ENCODE peak calls at places on chromosomes 3 and 15, in seven cellular contexts. One of them, this sample, is unnamed.

GRCh38 chr3:28726840-28727239 is 378.2 kb upstream of the AZI2 start:
- DNase-seq in NCI-H1092 treated with DMSO at 0.1 percent for 48 hours: peak; percentile 41
- DNase-seq in CD8-positive, alpha-beta memory T cell: no peak
- DNase-seq in fibroblast of pulmonary artery: peak; percentile 47
- DNase-seq in transverse colon: peak; percentile 41
- DNase-seq in pancreas: peak; percentile 71
- DNase-seq in tibial nerve: peak; percentile 20
- DNase-seq in this sample: no peak

GRCh38 chr3:189937302-189938255 is 183.1 kb downstream of the P3H2 start:
- DNase-seq in pancreas: no peak
- DNase-seq in NCI-H1092 treated with DMSO at 0.1 percent for 48 hours: no peak
- DNase-seq in tibial nerve: no peak
- DNase-seq in CD8-positive, alpha-beta memory T cell: no peak
- DNase-seq in transverse colon: no peak
- DNase-seq in fibroblast of pulmonary artery: peak; percentile 70
- DNase-seq in this sample: no peak

GRCh38 chr3:198062068-198062465 is 102.0 kb downstream of the LMLN start:
- DNase-seq in pancreas: no peak
- DNase-seq in NCI-H1092 treated with DMSO at 0.1 percent for 48 hours: no peak
- DNase-seq in tibial nerve: no peak
- DNase-seq in CD8-positive, alpha-beta memory T cell: no peak
- DNase-seq in transverse colon: no peak
- DNase-seq in fibroblast of pulmonary artery: no peak
- DNase-seq in this sample: no peak

GRCh38 chr15:34102175-34102925 is 467 bp downstream of the PGBD4 start:
- DNase-seq in transverse colon: no peak
- DNase-seq in pancreas: no peak
- DNase-seq in CD8-positive, alpha-beta memory T cell: no peak
- DNase-seq in fibroblast of pulmonary artery: no peak
- DNase-seq in tibial nerve: no peak
- DNase-seq in NCI-H1092 treated with DMSO at 0.1 percent for 48 hours: no peak
- DNase-seq in this sample: no peak

GRCh38 chr15:69576948-69577351 is 124.3 kb downstream of the RPLP1 start:
- DNase-seq in NCI-H1092 treated with DMSO at 0.1 percent for 48 hours: no peak
- DNase-seq in CD8-positive, alpha-beta memory T cell: no peak
- DNase-seq in tibial nerve: no peak
- DNase-seq in fibroblast of pulmonary artery: no peak
- DNase-seq in transverse colon: no peak
- DNase-seq in pancreas: peak; percentile 57
- DNase-seq in this sample: no peak

GRCh38 chr3:194140520-194141414 is 4.8 kb downstream of the HES1 start:
- DNase-seq in NCI-H1092 treated with DMSO at 0.1 percent for 48 hours: peak; percentile 63
- DNase-seq in pancreas: peak; percentile 77
- DNase-seq in tibial nerve: no peak
- DNase-seq in CD8-positive, alpha-beta memory T cell: no peak
- DNase-seq in fibroblast of pulmonary artery: peak; percentile 73
- DNase-seq in transverse colon: peak; percentile 49
- DNase-seq in this sample: no peak

GRCh38 chr3:13301295-13301987 is 118.7 kb downstream of the NUP210 start:
- DNase-seq in pancreas: no peak
- DNase-seq in CD8-positive, alpha-beta memory T cell: no peak
- DNase-seq in transverse colon: no peak
- DNase-seq in NCI-H1092 treated with DMSO at 0.1 percent for 48 hours: no peak
- DNase-seq in tibial nerve: no peak
- DNase-seq in fibroblast of pulmonary artery: peak; percentile 50
- DNase-seq in this sample: no peak

GRCh38 chr15:66228807-66229557 is 24.6 kb downstream of the MEGF11 start:
- DNase-seq in tibial nerve: no peak
- DNase-seq in fibroblast of pulmonary artery: no peak
- DNase-seq in CD8-positive, alpha-beta memory T cell: no peak
- DNase-seq in transverse colon: no peak
- DNase-seq in NCI-H1092 treated with DMSO at 0.1 percent for 48 hours: no peak
- DNase-seq in pancreas: no peak
- DNase-seq in this sample: no peak

GRCh38 chr15:40873625-40874561 is at the start of gene RHOV:
- DNase-seq in NCI-H1092 treated with DMSO at 0.1 percent for 48 hours: peak; percentile 43
- DNase-seq in fibroblast of pulmonary artery: peak; percentile 37
- DNase-seq in tibial nerve: no peak
- DNase-seq in pancreas: peak; percentile 92
- DNase-seq in transverse colon: peak; percentile 85
- DNase-seq in CD8-positive, alpha-beta memory T cell: peak; percentile 41
- DNase-seq in this sample: peak; percentile 42

GRCh38 chr15:49215768-49216739 is 46.0 kb downstream of the GALK2 start:
- DNase-seq in tibial nerve: no peak
- DNase-seq in transverse colon: peak; percentile 11
- DNase-seq in pancreas: peak; percentile 44
- DNase-seq in NCI-H1092 treated with DMSO at 0.1 percent for 48 hours: peak; percentile 31
- DNase-seq in CD8-positive, alpha-beta memory T cell: no peak
- DNase-seq in fibroblast of pulmonary artery: no peak
- DNase-seq in this sample: no peak

GRCh38 chr15:79025201-79025600 is 65.4 kb downstream of the RASGRF1 start:
- DNase-seq in tibial nerve: peak; percentile 16
- DNase-seq in NCI-H1092 treated with DMSO at 0.1 percent for 48 hours: peak; percentile 0
- DNase-seq in transverse colon: peak; percentile 23
- DNase-seq in fibroblast of pulmonary artery: no peak
- DNase-seq in pancreas: no peak
- DNase-seq in CD8-positive, alpha-beta memory T cell: no peak
- DNase-seq in this sample: no peak

GRCh38 chr15:71730277-71731144 is 79.8 kb upstream of the NR2E3 start:
- DNase-seq in CD8-positive, alpha-beta memory T cell: peak; percentile 3
- DNase-seq in NCI-H1092 treated with DMSO at 0.1 percent for 48 hours: peak; percentile 31
- DNase-seq in tibial nerve: peak; percentile 73
- DNase-seq in transverse colon: peak; percentile 44
- DNase-seq in fibroblast of pulmonary artery: peak; percentile 84
- DNase-seq in pancreas: no peak
- DNase-seq in this sample: no peak

GRCh38 chr15:48089664-48090063 is 31.1 kb upstream of the SLC24A5 start:
- DNase-seq in fibroblast of pulmonary artery: no peak
- DNase-seq in CD8-positive, alpha-beta memory T cell: no peak
- DNase-seq in pancreas: no peak
- DNase-seq in NCI-H1092 treated with DMSO at 0.1 percent for 48 hours: no peak
- DNase-seq in tibial nerve: no peak
- DNase-seq in transverse colon: no peak
- DNase-seq in this sample: no peak

GRCh38 chr15:50066202-50066601 is 52.8 kb downstream of the ATP8B4 start:
- DNase-seq in pancreas: no peak
- DNase-seq in fibroblast of pulmonary artery: peak; percentile 40
- DNase-seq in NCI-H1092 treated with DMSO at 0.1 percent for 48 hours: no peak
- DNase-seq in tibial nerve: no peak
- DNase-seq in CD8-positive, alpha-beta memory T cell: no peak
- DNase-seq in transverse colon: no peak
- DNase-seq in this sample: no peak

GRCh38 chr15:96341465-96342142 is 11.1 kb downstream of the NR2F2 start:
- DNase-seq in tibial nerve: no peak
- DNase-seq in CD8-positive, alpha-beta memory T cell: no peak
- DNase-seq in fibroblast of pulmonary artery: peak; percentile 50
- DNase-seq in transverse colon: no peak
- DNase-seq in pancreas: no peak
- DNase-seq in NCI-H1092 treated with DMSO at 0.1 percent for 48 hours: no peak
- DNase-seq in this sample: no peak

GRCh38 chr3:25257026-25257425 is 171.0 kb upstream of the RARB start:
- DNase-seq in CD8-positive, alpha-beta memory T cell: no peak
- DNase-seq in fibroblast of pulmonary artery: peak; percentile 6
- DNase-seq in NCI-H1092 treated with DMSO at 0.1 percent for 48 hours: no peak
- DNase-seq in pancreas: no peak
- DNase-seq in transverse colon: no peak
- DNase-seq in tibial nerve: no peak
- DNase-seq in this sample: no peak

GRCh38 chr3:15174953-15175352 is 31.1 kb upstream of the CAPN7 start:
- DNase-seq in NCI-H1092 treated with DMSO at 0.1 percent for 48 hours: no peak
- DNase-seq in CD8-positive, alpha-beta memory T cell: no peak
- DNase-seq in pancreas: no peak
- DNase-seq in fibroblast of pulmonary artery: no peak
- DNase-seq in tibial nerve: no peak
- DNase-seq in transverse colon: no peak
- DNase-seq in this sample: no peak

GRCh38 chr3:115839246-115839645 is 215.9 kb downstream of the GAP43 start:
- DNase-seq in tibial nerve: no peak
- DNase-seq in NCI-H1092 treated with DMSO at 0.1 percent for 48 hours: no peak
- DNase-seq in fibroblast of pulmonary artery: no peak
- DNase-seq in transverse colon: no peak
- DNase-seq in pancreas: no peak
- DNase-seq in CD8-positive, alpha-beta memory T cell: no peak
- DNase-seq in this sample: no peak

GRCh38 chr3:56783644-56784451 is 17.9 kb downstream of the ARHGEF3 start:
- DNase-seq in CD8-positive, alpha-beta memory T cell: peak; percentile 82
- DNase-seq in fibroblast of pulmonary artery: peak; percentile 82
- DNase-seq in pancreas: no peak
- DNase-seq in tibial nerve: peak; percentile 46
- DNase-seq in NCI-H1092 treated with DMSO at 0.1 percent for 48 hours: peak; percentile 71
- DNase-seq in transverse colon: peak; percentile 60
- DNase-seq in this sample: peak; percentile 74

GRCh38 chr3:15969874-15970640 is 172.3 kb upstream of the ANKRD28 start:
- DNase-seq in pancreas: no peak
- DNase-seq in NCI-H1092 treated with DMSO at 0.1 percent for 48 hours: no peak
- DNase-seq in CD8-positive, alpha-beta memory T cell: no peak
- DNase-seq in fibroblast of pulmonary artery: no peak
- DNase-seq in tibial nerve: no peak
- DNase-seq in transverse colon: no peak
- DNase-seq in this sample: no peak

GRCh38 chr15:58346361-58346760 is 85.4 kb upstream of the LIPC start:
- DNase-seq in pancreas: no peak
- DNase-seq in CD8-positive, alpha-beta memory T cell: no peak
- DNase-seq in NCI-H1092 treated with DMSO at 0.1 percent for 48 hours: no peak
- DNase-seq in transverse colon: no peak
- DNase-seq in fibroblast of pulmonary artery: peak; percentile 49
- DNase-seq in tibial nerve: no peak
- DNase-seq in this sample: no peak

GRCh38 chr3:168285506-168285905 is 189.8 kb upstream of the GOLIM4 start:
- DNase-seq in pancreas: no peak
- DNase-seq in tibial nerve: no peak
- DNase-seq in fibroblast of pulmonary artery: no peak
- DNase-seq in CD8-positive, alpha-beta memory T cell: no peak
- DNase-seq in transverse colon: no peak
- DNase-seq in NCI-H1092 treated with DMSO at 0.1 percent for 48 hours: no peak
- DNase-seq in this sample: no peak

GRCh38 chr3:81743096-81744025 is 18.1 kb downstream of the GBE1 start:
- DNase-seq in CD8-positive, alpha-beta memory T cell: no peak
- DNase-seq in NCI-H1092 treated with DMSO at 0.1 percent for 48 hours: no peak
- DNase-seq in pancreas: no peak
- DNase-seq in transverse colon: no peak
- DNase-seq in fibroblast of pulmonary artery: peak; percentile 98
- DNase-seq in tibial nerve: peak; percentile 52
- DNase-seq in this sample: no peak

GRCh38 chr3:64220161-64220560 is 5.1 kb downstream of the PRICKLE2 start:
- DNase-seq in NCI-H1092 treated with DMSO at 0.1 percent for 48 hours: no peak
- DNase-seq in pancreas: no peak
- DNase-seq in CD8-positive, alpha-beta memory T cell: no peak
- DNase-seq in fibroblast of pulmonary artery: peak; percentile 90
- DNase-seq in tibial nerve: no peak
- DNase-seq in transverse colon: no peak
- DNase-seq in this sample: no peak

GRCh38 chr3:12076666-12077065 is 72.5 kb downstream of the SYN2 start:
- DNase-seq in transverse colon: no peak
- DNase-seq in pancreas: no peak
- DNase-seq in tibial nerve: no peak
- DNase-seq in fibroblast of pulmonary artery: no peak
- DNase-seq in NCI-H1092 treated with DMSO at 0.1 percent for 48 hours: no peak
- DNase-seq in CD8-positive, alpha-beta memory T cell: no peak
- DNase-seq in this sample: no peak

This sample was measured in naive thymus-derived CD4-positive, alpha-beta T cell.